ENCODE peak calls at places on chromosomes 6 and 20, in five cellular contexts. N is stomach, A is progenitor cell of endocrine pancreas, O is EL, F is germinal center. G is an unnamed sample.

GRCh38 chr6:148523551-148523950 is 180.9 kb downstream of the SASH1 start:
- DNase-seq in N (no peak), A (no peak), O (peak; percentile 44), F (no peak), G (no peak)

GRCh38 chr20:55513966-55514365 is 491.4 kb downstream of the CBLN4 start:
- DNase-seq in N (no peak), A (no peak), O (no peak), F (no peak), G (no peak)

GRCh38 chr20:63957004-63957689 is 931 bp upstream of the UCKL1 start:
- DNase-seq in N (peak; percentile 71), A (peak; percentile 49), O (peak; percentile 56), F (peak; percentile 46), G (peak; percentile 58)

GRCh38 chr6:52045033-52045432 is 42.4 kb downstream of the PKHD1 start:
- DNase-seq in N (no peak), A (no peak), O (no peak), F (no peak), G (no peak)

GRCh38 chr6:113650610-113650979 is 206.6 kb upstream of the MARCKS start:
- DNase-seq in N (no peak), A (no peak), O (no peak), F (no peak), G (no peak)

GRCh38 chr6:52877168-52877567 is 32.3 kb downstream of the GSTA3 start:
- DNase-seq in N (no peak), A (no peak), O (peak; percentile 87), F (no peak), G (no peak)

GRCh38 chr6:116676021-116676420 is 5.0 kb upstream of the KPNA5 start:
- DNase-seq in N (no peak), A (no peak), O (no peak), F (no peak), G (no peak)

GRCh38 chr6:39347906-39348585 is 25.5 kb upstream of the KCNK16 start:
- DNase-seq in N (peak; percentile 72), A (peak; percentile 63), O (peak; percentile 54), F (peak; percentile 72), G (peak; percentile 87)

GRCh38 chr6:144365176-144365710 is 80.1 kb downstream of the UTRN start:
- DNase-seq in N (no peak), A (no peak), O (no peak), F (no peak), G (no peak)

GRCh38 chr6:24818346-24818745 is 19.6 kb upstream of the ARMH2 start:
- DNase-seq in N (no peak), A (no peak), O (no peak), F (no peak), G (no peak)

GRCh38 chr6:10621227-10621626 is 73.2 kb downstream of the C6orf52 start:
- DNase-seq in N (no peak), A (no peak), O (no peak), F (no peak), G (no peak)

GRCh38 chr20:12847862-12848261 is 160.9 kb upstream of the SPTLC3 start:
- DNase-seq in N (no peak), A (no peak), O (no peak), F (no peak), G (no peak)

GRCh38 chr6:17709476-17709875 is 2.8 kb upstream of the NUP153 start:
- DNase-seq in N (no peak), A (no peak), O (no peak), F (no peak), G (no peak)

GRCh38 chr6:52993461-52993860 is 1.6 kb downstream of the GSTA4 start:
- DNase-seq in N (no peak), A (no peak), O (no peak), F (no peak), G (no peak)

GRCh38 chr20:34544109-34544793 is 14.3 kb upstream of the MAP1LC3A start:
- DNase-seq in N (no peak), A (no peak), O (no peak), F (no peak), G (no peak)

GRCh38 chr6:43125119-43125518 is 46.0 kb upstream of the SRF start:
- DNase-seq in N (no peak), A (no peak), O (peak; percentile 88), F (no peak), G (peak; percentile 26)

GRCh38 chr6:43269273-43270007 is 26.2 kb downstream of the TTBK1 start:
- DNase-seq in N (peak; percentile 38), A (no peak), O (no peak), F (peak; percentile 57), G (peak; percentile 43)

GRCh38 chr6:40958740-40959139 is 80.3 kb downstream of the UNC5CL start:
- DNase-seq in N (no peak), A (no peak), O (peak; percentile 30), F (no peak), G (no peak)

GRCh38 chr6:32129297-32130088 is 595 bp downstream of the FKBPL start:
- DNase-seq in N (no peak), A (no peak), O (no peak), F (no peak), G (no peak)